ENCODE peak calls at places on chromosomes 1 and 21, in seven cellular contexts. U is colonic mucosa, C is neural progenitor cell, B is SK-N-SH, W is vagina, L is psoas muscle, M is transverse colon. O is an unnamed sample.

GRCh38 chr1:221837886-221838285 is 96.0 kb upstream of the DUSP10 start:
- DNase-seq in U (no peak), C (no peak), B (no peak), W (no peak), L (no peak), M (no peak), O (no peak)

GRCh38 chr1:64135501-64136245 is 67.8 kb upstream of the UBE2U start:
- DNase-seq in U (no peak), C (no peak), B (no peak), W (no peak), L (no peak), M (no peak), O (no peak)

GRCh38 chr1:32339363-32339978 is 3.4 kb upstream of the MARCKSL1 start:
- DNase-seq in U (no peak), C (no peak), B (no peak), W (no peak), L (no peak), M (no peak), O (no peak)

GRCh38 chr1:62841587-62842169 is 57.7 kb downstream of the ATG4C start:
- DNase-seq in U (peak; percentile 25), C (peak; percentile 67), B (peak; percentile 52), W (no peak), L (no peak), M (no peak), O (peak; percentile 3)

GRCh38 chr1:182113879-182114626 is 52.5 kb upstream of the ZNF648 start:
- DNase-seq in U (no peak), C (peak; percentile 49), B (no peak), W (no peak), L (no peak), M (no peak), O (no peak)

GRCh38 chr1:172487550-172487949 is 43.7 kb upstream of the PIGC start:
- DNase-seq in U (no peak), C (peak; percentile 76), B (no peak), W (no peak), L (no peak), M (no peak), O (no peak)

GRCh38 chr1:35557118-35557610 is at the start of gene KIAA0319L:
- DNase-seq in U (peak; percentile 91), C (peak; percentile 90), B (peak; percentile 94), W (no peak), L (peak; percentile 91), M (peak; percentile 90), O (peak; percentile 82)

GRCh38 chr1:242454262-242455051 is 70.0 kb downstream of the PLD5 start:
- DNase-seq in U (no peak), C (peak; percentile 57), B (peak; percentile 67), W (no peak), L (no peak), M (no peak), O (no peak)

GRCh38 chr1:155934933-155935590 is 849 bp upstream of the KHDC4 start:
- DNase-seq in U (no peak), C (no peak), B (peak; percentile 20), W (no peak), L (no peak), M (no peak), O (no peak)

GRCh38 chr1:187641015-187641414 is 812.3 kb downstream of the PLA2G4A start:
- DNase-seq in U (no peak), C (peak; percentile 11), B (no peak), W (no peak), L (no peak), M (no peak), O (no peak)

GRCh38 chr21:45286671-45287437 is 841 bp downstream of the POFUT2 start:
- DNase-seq in U (no peak), C (peak; percentile 94), B (peak; percentile 87), W (no peak), L (peak; percentile 38), M (peak; percentile 8), O (peak; percentile 3)

GRCh38 chr1:186212574-186213224 is 162.4 kb downstream of the TPR start:
- DNase-seq in U (peak; percentile 32), C (peak; percentile 88), B (peak; percentile 44), W (no peak), L (no peak), M (peak; percentile 11), O (no peak)

GRCh38 chr1:33905241-33905640 is 41.4 kb downstream of the HMGB4 start:
- DNase-seq in U (no peak), C (no peak), B (no peak), W (no peak), L (no peak), M (no peak), O (no peak)

GRCh38 chr21:42460391-42461184 is 35.4 kb downstream of the RSPH1 start:
- DNase-seq in U (no peak), C (peak; percentile 26), B (peak; percentile 51), W (no peak), L (no peak), M (peak; percentile 61), O (no peak)

GRCh38 chr1:154726903-154727302 is 118.9 kb upstream of the ADAR start:
- DNase-seq in U (no peak), C (no peak), B (no peak), W (no peak), L (no peak), M (no peak), O (no peak)

GRCh38 chr1:59156031-59156430 is 140.9 kb upstream of the FGGY start:
- DNase-seq in U (no peak), C (no peak), B (no peak), W (no peak), L (no peak), M (no peak), O (no peak)

GRCh38 chr1:17603091-17603841 is 63.8 kb downstream of the ARHGEF10L start:
- DNase-seq in U (peak; percentile 78), C (no peak), B (peak; percentile 85), W (no peak), L (no peak), M (peak; percentile 48), O (no peak)

GRCh38 chr21:26079376-26079775 is 91.2 kb downstream of the APP start:
- DNase-seq in U (no peak), C (no peak), B (no peak), W (no peak), L (no peak), M (no peak), O (no peak)

GRCh38 chr1:83508485-83509151 is 490.3 kb downstream of the TTLL7 start:
- DNase-seq in U (no peak), C (no peak), B (no peak), W (no peak), L (no peak), M (no peak), O (peak; percentile 31)

GRCh38 chr1:184143449-184143848 is 91.9 kb downstream of the TSEN15 start:
- DNase-seq in U (no peak), C (no peak), B (no peak), W (no peak), L (no peak), M (no peak), O (no peak)

GRCh38 chr21:33229776-33230517 is at the start of gene IFNAR2:
- DNase-seq in U (peak; percentile 79), C (peak; percentile 91), B (peak; percentile 97), W (no peak), L (peak; percentile 77), M (peak; percentile 81), O (peak; percentile 60)

GRCh38 chr1:51264470-51264869 is 28.4 kb downstream of the RNF11 start:
- DNase-seq in U (no peak), C (no peak), B (no peak), W (no peak), L (no peak), M (no peak), O (no peak)
- H3K4me1 ChIP-seq in U (no peaks in the 10 kb centered on the region), C (no peaks in the 10 kb centered on the region), B (peaks cover 9% of the 10 kb centered on the region), W (peaks cover 91% of the 10 kb centered on the region), L (peaks cover 83% of the 10 kb centered on the region), M (no peaks in the 10 kb centered on the region), O (peaks cover 72% of the 10 kb centered on the region)

GRCh38 chr1:28950449-28950848 is 36.1 kb downstream of the EPB41 start:
- DNase-seq in U (no peak), C (no peak), B (peak; percentile 25), W (no peak), L (no peak), M (no peak), O (no peak)
- TF ChIP-seq CTCF in U (no peak), C (no peak), B (no peak), W (no peak), L (no peak), M (no peak), O (no peak)

DNA sequence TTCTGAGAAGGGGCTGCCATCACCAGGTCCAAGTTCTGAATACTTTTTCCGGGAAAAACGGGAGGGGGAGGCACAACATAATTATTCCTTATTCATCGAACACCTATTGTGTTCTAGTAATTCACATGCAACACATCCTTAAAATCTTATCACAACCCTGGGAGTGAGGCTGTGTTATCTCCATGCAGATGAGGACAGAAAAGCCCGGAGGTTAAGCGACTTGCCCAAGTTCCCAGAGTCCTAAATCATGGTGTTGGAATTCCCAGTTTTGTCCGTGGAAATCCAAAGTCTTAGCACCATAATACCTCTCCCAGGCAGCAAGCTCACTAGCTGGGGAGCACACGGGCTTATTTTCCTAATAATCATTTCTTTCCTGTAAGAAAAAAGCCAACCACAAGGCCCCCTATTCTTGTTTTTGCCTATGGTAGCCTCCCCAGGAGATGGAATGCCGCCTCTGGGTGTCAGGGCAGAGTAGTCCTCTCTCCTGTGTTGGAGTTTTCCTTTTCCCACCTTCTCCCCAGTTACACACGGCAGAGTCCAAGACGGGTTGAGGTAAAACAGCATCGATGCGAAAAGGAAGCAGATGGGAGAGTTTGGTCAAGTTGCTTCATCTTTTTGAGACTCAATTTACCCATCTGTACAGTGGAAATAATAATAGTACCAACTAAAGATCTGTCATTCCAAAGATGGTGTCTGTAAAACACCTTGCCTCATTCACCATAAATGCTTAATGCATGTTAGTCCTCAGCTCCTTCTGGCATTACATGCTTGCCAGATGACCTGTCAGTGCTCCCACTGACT is 228.0 kb upstream of the TMEM51 start:
- DNase-seq in U (no peak), C (no peak), B (no peak), W (no peak), L (no peak), M (no peak), O (no peak)
- H3K4me3 ChIP-seq in U (peak overlapping the region; percentile 72), C (peak overlapping the region; percentile 62), B (peak overlapping the region; percentile 88), W (peak overlapping the region; percentile 97), L (peak overlapping the region; percentile 67), M (peak overlapping the region; percentile 61), O (peak overlapping the region; percentile 55)

DNA sequence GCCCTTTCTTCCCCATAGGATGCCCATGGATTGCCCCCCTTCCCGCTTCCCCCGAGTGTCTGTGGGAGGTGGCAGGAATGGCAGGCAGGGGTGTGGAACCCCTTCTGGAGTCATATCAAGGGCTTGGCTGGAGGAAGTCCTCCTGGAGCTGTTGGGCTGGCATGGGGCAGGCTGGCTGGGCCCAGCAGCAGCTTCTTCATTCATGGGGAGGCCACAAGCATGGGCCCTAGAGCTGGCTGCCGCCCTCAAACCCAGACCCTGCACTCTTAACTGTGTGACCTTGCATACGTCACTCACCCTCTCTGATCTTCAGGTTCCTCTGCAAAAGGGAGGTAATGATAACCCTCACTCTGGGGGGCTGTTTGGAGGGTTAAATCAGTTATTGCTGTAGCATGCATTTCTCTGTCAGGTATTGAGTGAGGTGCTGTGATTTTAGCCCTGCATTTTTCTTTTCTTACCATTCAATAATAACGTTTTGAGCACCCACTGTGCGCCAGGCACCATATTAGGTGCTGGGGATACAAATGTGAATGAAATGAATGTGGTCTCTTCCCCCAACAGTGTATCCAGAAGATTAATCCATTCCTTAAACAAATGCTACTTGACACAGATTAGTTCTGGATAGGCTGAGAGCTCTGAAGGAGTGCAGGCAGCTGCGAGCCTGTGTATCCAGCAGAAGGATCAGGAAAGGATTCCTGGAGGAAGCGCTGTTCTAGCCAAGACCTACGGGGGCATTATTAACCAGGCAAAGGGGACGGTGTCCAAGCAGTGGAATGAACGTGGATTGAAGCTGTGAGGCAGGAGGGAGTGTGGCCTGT is 9.3 kb downstream of the PCSK9 start:
- DNase-seq in U (no peak), C (peak; percentile 45), B (no peak), W (no peak), L (no peak), M (no peak), O (no peak)
- H3K4me1 ChIP-seq in U (no peaks in the 10 kb centered on the region), C (no peaks in the 10 kb centered on the region), B (peaks cover 28% of the 10 kb centered on the region), W (no peaks in the 10 kb centered on the region), L (peaks cover 10% of the 10 kb centered on the region), M (no peaks in the 10 kb centered on the region), O (peaks cover 7% of the 10 kb centered on the region)